ENCODE peak calls at places on chromosomes 16 and 17, in six cellular contexts. O is neural progenitor cell, U is endodermal cell, S is kidney, W is mammary epithelial cell, F is fibroblast of lung. I is an unnamed sample.
A peak's percentile ranks its signal among the peaks of the same experiment; 100 is the strongest.

GRCh38 chr17:77372444-77373297 is 231.9 kb downstream of the SEC14L1 start:
- DNase-seq in U (peak; percentile 98), F (peak; percentile 94), S (peak; percentile 96), W (peak; percentile 54), O (peak; percentile 95), I (peak; percentile 77)

GRCh38 chr17:9003355-9004131 is 17.8 kb upstream of the NTN1 start:
- DNase-seq in S (no peak), F (no peak), O (peak; percentile 95), W (peak; percentile 21), U (peak; percentile 90), I (no peak)

GRCh38 chr17:77542551-77543490 is 402.1 kb downstream of the SEC14L1 start:
- DNase-seq in W (peak; percentile 60), O (peak; percentile 96), S (peak; percentile 87), U (peak; percentile 97), F (peak; percentile 86), I (peak; percentile 83)

GRCh38 chr17:78538033-78538776 is 39.0 kb downstream of the DNAH17 start:
- DNase-seq in U (peak; percentile 52), F (no peak), O (peak; percentile 62), S (peak; percentile 10), W (peak; percentile 95), I (no peak)

GRCh38 chr16:5062790-5063765 is 2.7 kb downstream of the C16orf89 start:
- DNase-seq in U (peak; percentile 63), F (no peak), S (no peak), W (no peak), O (peak; percentile 10), I (no peak)

GRCh38 chr17:29933379-29933778 is 3.4 kb upstream of the SSH2 start:
- DNase-seq in S (no peak), U (peak; percentile 76), F (peak; percentile 50), W (peak; percentile 40), O (peak; percentile 50), I (no peak)

GRCh38 chr16:84315422-84315821 is 20.7 kb downstream of the WFDC1 start:
- DNase-seq in U (peak; percentile 49), S (no peak), W (no peak), O (no peak), F (no peak), I (no peak)

GRCh38 chr16:81076566-81077076 is 417 bp downstream of the C16orf46 start:
- DNase-seq in U (peak; percentile 95), W (peak; percentile 90), O (peak; percentile 91), S (peak; percentile 94), F (peak; percentile 87), I (peak; percentile 95)

GRCh38 chr16:8167436-8167835 is 422.9 kb downstream of the TMEM114 start:
- DNase-seq in S (no peak), W (no peak), U (no peak), O (no peak), F (no peak), I (no peak)

GRCh38 chr16:73010150-73010676 is 37.7 kb downstream of the ZFHX3 start:
- DNase-seq in F (no peak), W (no peak), S (peak; percentile 58), O (peak; percentile 53), U (peak; percentile 37), I (no peak)

GRCh38 chr17:16987830-16988601 is 16.1 kb upstream of the TNFRSF13B start:
- DNase-seq in F (peak; percentile 31), U (peak; percentile 92), S (peak; percentile 88), W (peak; percentile 56), O (peak; percentile 27), I (peak; percentile 59)

GRCh38 chr16:27228036-27228435 is 24.7 kb downstream of the KDM8 start:
- DNase-seq in W (no peak), U (no peak), S (no peak), F (no peak), O (no peak), I (no peak)

GRCh38 chr17:2837147-2837561 is 40.9 kb downstream of the RAP1GAP2 start:
- DNase-seq in W (no peak), F (no peak), S (no peak), O (no peak), U (peak; percentile 54), I (no peak)
- TF ChIP-seq CTCF in W (no peak), F (no peak), S (no peak), O (no peak), U (no peak), I (no peak)

GRCh38 chr16:76768948-76769347 is 422.0 kb upstream of the MON1B start:
- DNase-seq in W (no peak), O (no peak), F (no peak), S (no peak), U (no peak), I (no peak)

GRCh38 chr16:76766538-76766937 is 424.5 kb upstream of the MON1B start:
- DNase-seq in W (no peak), U (no peak), O (no peak), F (no peak), S (no peak), I (no peak)

GRCh38 chr16:76768316-76768715 is 422.7 kb upstream of the MON1B start:
- DNase-seq in S (no peak), F (no peak), O (no peak), W (no peak), U (no peak), I (no peak)
- H3K9ac ChIP-seq in S (no peak overlapping the region), F (no peak overlapping the region), O (no peak overlapping the region), W (no peak overlapping the region), U (no peak overlapping the region), I (no peak overlapping the region)

GRCh38 chr16:11100239-11100750 is 155.7 kb downstream of the SOCS1 start:
- DNase-seq in O (peak; percentile 70), S (no peak), U (peak; percentile 92), F (peak; percentile 99), W (no peak), I (no peak)
- TF ChIP-seq CTCF in O (peak; percentile 30), S (peak; percentile 20), U (peak; percentile 70), F (peak; percentile 52), W (no peak), I (no peak)

GRCh38 chr16:86802013-86802412 is 223.7 kb downstream of the FOXL1 start:
- DNase-seq in O (no peak), F (no peak), W (no peak), U (no peak), S (no peak), I (no peak)
- H3K9ac ChIP-seq in O (no peak overlapping the region), F (no peak overlapping the region), W (no peak overlapping the region), U (no peak overlapping the region), S (no peak overlapping the region), I (no peak overlapping the region)

GRCh38 chr17:34378664-34379101 is 15.7 kb upstream of the CCL1 start:
- DNase-seq in O (no peak), U (peak; percentile 36), S (no peak), W (no peak), F (peak; percentile 2), I (no peak)
- TF ChIP-seq CTCF in O (no peak), U (no peak), S (no peak), W (no peak), F (no peak), I (no peak)

GRCh38 chr17:50346313-50347086 is 574 bp downstream of the XYLT2 start:
- DNase-seq in F (no peak), S (peak; percentile 88), O (peak; percentile 59), W (peak; percentile 31), U (peak; percentile 89), I (peak; percentile 64)

GRCh38 chr17:50349241-50349595 is 3.3 kb downstream of the XYLT2 start:
- DNase-seq in S (peak; percentile 24), O (no peak), F (no peak), U (peak; percentile 39), W (no peak), I (no peak)

GRCh38 chr17:50348522-50349240 is 2.8 kb downstream of the XYLT2 start:
- DNase-seq in F (peak; percentile 20), S (peak; percentile 60), W (peak; percentile 48), O (no peak), U (peak; percentile 47), I (no peak)

GRCh38 chr17:50347087-50347893 is 1.4 kb downstream of the XYLT2 start:
- DNase-seq in W (no peak), F (no peak), O (peak; percentile 46), S (peak; percentile 72), U (peak; percentile 80), I (no peak)

DNA sequence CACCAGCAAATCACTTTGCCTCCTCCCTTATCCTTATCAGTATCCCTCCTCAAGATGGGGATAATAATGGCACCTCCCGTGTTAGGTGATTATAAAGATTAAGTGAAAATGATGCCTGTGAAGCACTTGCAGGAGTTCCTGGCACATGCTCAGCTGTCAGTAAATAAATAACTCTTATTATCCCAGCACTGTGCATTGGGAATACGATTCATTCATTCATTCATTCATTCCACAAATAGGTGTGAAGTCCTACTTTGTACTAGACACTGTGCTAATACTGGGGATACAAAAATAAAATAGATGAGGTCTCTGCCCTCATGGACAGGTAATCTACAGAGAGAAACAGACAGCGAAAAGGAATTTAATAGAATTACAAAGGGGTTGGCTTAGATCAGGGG is 2.0 kb downstream of the XYLT2 start:
- DNase-seq in O (no peak), S (no peak), U (no peak), W (no peak), F (no peak), I (no peak)
- H3K9ac ChIP-seq in O (no peak overlapping the region), S (no peak overlapping the region), U (no peak overlapping the region), W (no peak overlapping the region), F (no peak overlapping the region), I (no peak overlapping the region)

GRCh38 chr16:55622930-55623561 is 32.7 kb upstream of the SLC6A2 start:
- DNase-seq in W (peak; percentile 20), U (peak; percentile 92), S (no peak), F (no peak), O (peak; percentile 50), I (no peak)
- TF ChIP-seq CTCF in W (peak; percentile 52), U (peak; percentile 77), S (peak; percentile 12), F (no peak), O (peak; percentile 58), I (no peak)

GRCh38 chr16:65524997-65525396 is 403.1 kb upstream of the CDH11 start:
- DNase-seq in U (no peak), W (no peak), F (peak; percentile 79), S (no peak), O (no peak), I (no peak)

GRCh38 chr16:65524231-65524630 is 402.4 kb upstream of the CDH11 start:
- DNase-seq in O (no peak), W (no peak), U (no peak), S (no peak), F (no peak), I (no peak)

GRCh38 chr16:65523258-65523950 is 401.5 kb upstream of the CDH11 start:
- DNase-seq in W (no peak), F (no peak), O (peak; percentile 43), U (no peak), S (no peak), I (no peak)

GRCh38 chr16:65521685-65522338 is 399.9 kb upstream of the CDH11 start:
- DNase-seq in S (no peak), U (peak; percentile 49), W (no peak), F (no peak), O (peak; percentile 48), I (no peak)

DNA sequence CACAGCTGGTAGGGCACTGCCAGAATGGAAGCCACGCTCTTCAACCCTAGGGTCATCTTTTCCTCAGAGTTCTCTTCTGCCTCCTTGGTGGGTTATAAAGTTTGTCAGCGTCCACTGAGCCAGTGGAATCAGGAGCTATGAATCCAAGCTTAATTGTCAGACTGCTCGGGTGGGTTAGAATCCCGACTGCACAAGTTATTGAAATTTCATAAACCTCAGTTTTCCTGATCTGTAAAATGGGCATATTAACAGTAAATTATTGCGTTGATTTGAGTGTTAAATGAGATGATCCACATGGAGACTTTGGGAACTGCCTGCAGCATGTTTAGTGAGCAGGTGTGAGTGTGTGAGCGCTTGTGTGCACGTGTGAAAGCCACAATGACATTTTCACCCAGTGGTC is 400.5 kb upstream of the CDH11 start:
- DNase-seq in S (no peak), W (no peak), U (no peak), F (no peak), O (no peak), I (no peak)
- H3K9ac ChIP-seq in S (no peak overlapping the region), W (no peak overlapping the region), U (no peak overlapping the region), F (no peak overlapping the region), O (no peak overlapping the region), I (no peak overlapping the region)

I was measured in colonic mucosa.